ENCODE peak calls at places on chromosomes 12 and 14, in six cellular contexts. One of them, this sample, is unnamed.

GRCh38 chr12:86597431-86597830 is 341.2 kb upstream of the MGAT4C start:
- DNase-seq in left ventricle myocardium superior: no peak
- DNase-seq in HTR-8/SVneo: no peak
- DNase-seq in activated CD4-positive, alpha-beta T cell treated with anti-CD3 and anti-CD28 coated beads for 1 hour: no peak
- DNase-seq in NCI-H526: no peak
- DNase-seq in Kasumi-1: no peak
- DNase-seq in this sample: no peak

GRCh38 chr12:62435337-62436163 is 31.1 kb upstream of the MON2 start:
- DNase-seq in left ventricle myocardium superior: peak
- DNase-seq in activated CD4-positive, alpha-beta T cell treated with anti-CD3 and anti-CD28 coated beads for 1 hour: peak
- DNase-seq in NCI-H526: peak
- DNase-seq in HTR-8/SVneo: peak
- DNase-seq in Kasumi-1: peak
- DNase-seq in this sample: peak

GRCh38 chr12:95642583-95642982 is 91.3 kb upstream of the USP44 start:
- DNase-seq in NCI-H526: no peak
- DNase-seq in left ventricle myocardium superior: no peak
- DNase-seq in activated CD4-positive, alpha-beta T cell treated with anti-CD3 and anti-CD28 coated beads for 1 hour: no peak
- DNase-seq in HTR-8/SVneo: no peak
- DNase-seq in Kasumi-1: no peak
- DNase-seq in this sample: no peak

GRCh38 chr14:22393796-22394195 is 195.2 kb downstream of the DAD1 start:
- DNase-seq in activated CD4-positive, alpha-beta T cell treated with anti-CD3 and anti-CD28 coated beads for 1 hour: no peak
- DNase-seq in HTR-8/SVneo: no peak
- DNase-seq in left ventricle myocardium superior: no peak
- DNase-seq in Kasumi-1: no peak
- DNase-seq in NCI-H526: no peak
- DNase-seq in this sample: no peak

GRCh38 chr12:132651444-132652100 is 33.0 kb downstream of the P2RX2 start:
- DNase-seq in activated CD4-positive, alpha-beta T cell treated with anti-CD3 and anti-CD28 coated beads for 1 hour: no peak
- DNase-seq in HTR-8/SVneo: no peak
- DNase-seq in NCI-H526: no peak
- DNase-seq in left ventricle myocardium superior: no peak
- DNase-seq in Kasumi-1: peak
- DNase-seq in this sample: no peak

GRCh38 chr12:65946821-65947220 is 122.5 kb downstream of the HMGA2 start:
- DNase-seq in Kasumi-1: no peak
- DNase-seq in left ventricle myocardium superior: no peak
- DNase-seq in HTR-8/SVneo: no peak
- DNase-seq in activated CD4-positive, alpha-beta T cell treated with anti-CD3 and anti-CD28 coated beads for 1 hour: no peak
- DNase-seq in NCI-H526: no peak
- DNase-seq in this sample: no peak

GRCh38 chr12:54017027-54017788 is 8.4 kb downstream of the HOXC8 start:
- DNase-seq in left ventricle myocardium superior: no peak
- DNase-seq in HTR-8/SVneo: no peak
- DNase-seq in activated CD4-positive, alpha-beta T cell treated with anti-CD3 and anti-CD28 coated beads for 1 hour: no peak
- DNase-seq in Kasumi-1: no peak
- DNase-seq in NCI-H526: no peak
- DNase-seq in this sample: peak

GRCh38 chr12:46395308-46395707 is 22.7 kb upstream of the SLC38A2 start:
- DNase-seq in NCI-H526: no peak
- DNase-seq in HTR-8/SVneo: no peak
- DNase-seq in Kasumi-1: no peak
- DNase-seq in left ventricle myocardium superior: no peak
- DNase-seq in activated CD4-positive, alpha-beta T cell treated with anti-CD3 and anti-CD28 coated beads for 1 hour: no peak
- DNase-seq in this sample: no peak

GRCh38 chr12:122820838-122821271 is 14.4 kb upstream of the HIP1R start:
- DNase-seq in Kasumi-1: no peak
- DNase-seq in NCI-H526: peak
- DNase-seq in activated CD4-positive, alpha-beta T cell treated with anti-CD3 and anti-CD28 coated beads for 1 hour: no peak
- DNase-seq in left ventricle myocardium superior: no peak
- DNase-seq in HTR-8/SVneo: no peak
- DNase-seq in this sample: no peak

GRCh38 chr14:38867561-38868150 is 235.4 kb downstream of the SEC23A start:
- DNase-seq in left ventricle myocardium superior: peak
- DNase-seq in NCI-H526: peak
- DNase-seq in activated CD4-positive, alpha-beta T cell treated with anti-CD3 and anti-CD28 coated beads for 1 hour: peak
- DNase-seq in HTR-8/SVneo: peak
- DNase-seq in Kasumi-1: peak
- DNase-seq in this sample: peak

GRCh38 chr12:124273630-124274029 is 21.3 kb upstream of the RFLNA start:
- DNase-seq in activated CD4-positive, alpha-beta T cell treated with anti-CD3 and anti-CD28 coated beads for 1 hour: no peak
- DNase-seq in HTR-8/SVneo: peak
- DNase-seq in NCI-H526: peak
- DNase-seq in Kasumi-1: peak
- DNase-seq in left ventricle myocardium superior: no peak
- DNase-seq in this sample: peak

GRCh38 chr14:101078105-101078891 is 174.8 kb upstream of the RTL1 start:
- DNase-seq in Kasumi-1: no peak
- DNase-seq in NCI-H526: no peak
- DNase-seq in left ventricle myocardium superior: no peak
- DNase-seq in activated CD4-positive, alpha-beta T cell treated with anti-CD3 and anti-CD28 coated beads for 1 hour: no peak
- DNase-seq in HTR-8/SVneo: no peak
- DNase-seq in this sample: no peak

GRCh38 chr14:60002819-60003492 is 83.0 kb downstream of the LRRC9 start:
- DNase-seq in left ventricle myocardium superior: peak
- DNase-seq in activated CD4-positive, alpha-beta T cell treated with anti-CD3 and anti-CD28 coated beads for 1 hour: no peak
- DNase-seq in HTR-8/SVneo: no peak
- DNase-seq in Kasumi-1: no peak
- DNase-seq in NCI-H526: no peak
- DNase-seq in this sample: peak

GRCh38 chr14:32476532-32476931 is 147.4 kb downstream of the AKAP6 start:
- DNase-seq in NCI-H526: no peak
- DNase-seq in Kasumi-1: no peak
- DNase-seq in left ventricle myocardium superior: no peak
- DNase-seq in HTR-8/SVneo: no peak
- DNase-seq in activated CD4-positive, alpha-beta T cell treated with anti-CD3 and anti-CD28 coated beads for 1 hour: no peak
- DNase-seq in this sample: no peak

GRCh38 chr12:29544428-29545101 is 47.1 kb upstream of the OVCH1 start:
- DNase-seq in left ventricle myocardium superior: no peak
- DNase-seq in HTR-8/SVneo: no peak
- DNase-seq in Kasumi-1: no peak
- DNase-seq in activated CD4-positive, alpha-beta T cell treated with anti-CD3 and anti-CD28 coated beads for 1 hour: no peak
- DNase-seq in NCI-H526: no peak
- DNase-seq in this sample: no peak

GRCh38 chr14:37254411-37254947 is 56.7 kb downstream of the MIPOL1 start:
- DNase-seq in NCI-H526: peak
- DNase-seq in HTR-8/SVneo: no peak
- DNase-seq in left ventricle myocardium superior: no peak
- DNase-seq in activated CD4-positive, alpha-beta T cell treated with anti-CD3 and anti-CD28 coated beads for 1 hour: no peak
- DNase-seq in Kasumi-1: no peak
- DNase-seq in this sample: no peak

GRCh38 chr12:132393245-132393795 is 63.9 kb upstream of the GALNT9 start:
- DNase-seq in NCI-H526: no peak
- DNase-seq in HTR-8/SVneo: peak
- DNase-seq in Kasumi-1: no peak
- DNase-seq in activated CD4-positive, alpha-beta T cell treated with anti-CD3 and anti-CD28 coated beads for 1 hour: no peak
- DNase-seq in left ventricle myocardium superior: no peak
- DNase-seq in this sample: no peak

GRCh38 chr14:74634964-74635363 is 22.9 kb upstream of the LTBP2 start:
- DNase-seq in HTR-8/SVneo: no peak
- DNase-seq in activated CD4-positive, alpha-beta T cell treated with anti-CD3 and anti-CD28 coated beads for 1 hour: no peak
- DNase-seq in Kasumi-1: no peak
- DNase-seq in left ventricle myocardium superior: peak
- DNase-seq in NCI-H526: no peak
- DNase-seq in this sample: no peak